ENCODE peak calls at places on chromosome 13, in ten cellular contexts. R is ureter; B is mucosa of gallbladder; Y is stimulated activated CD4-positive, alpha-beta T cell treated with anti-CD3 and anti-CD28 coated beads, Interleukin-4, amount 100 ng/mL, for 24 hours; H is activated CD8-positive, alpha-beta T cell treated with anti-CD3 and anti-CD28 coated beads for 36 hours; M is T-cell; A is astrocyte of the spinal cord; L is NCI-H748 treated with DMSO at 0.1 percent for 48 hours; F is NCI-H69; E is stimulated activated CD8-positive, alpha-beta memory T cell treated with anti-CD3 and anti-CD28 coated beads, Interleukin-7, amount 100 ng/mL, for 4 hours. X is an unnamed sample.

GRCh38 chr13:28161370-28161769 is 23.0 kb downstream of the PAN3 start:
- DNase-seq in R (no peak), B (no peak), Y (no peak), H (no peak), M (no peak), A (no peak), L (no peak), F (no peak), E (no peak), X (peak)

GRCh38 chr13:29850213-29850898 is at the start of gene UBL3:
- DNase-seq in R (peak), B (peak), Y (peak), H (peak), M (peak), A (peak), L (peak), F (peak), E (peak), X (peak)

GRCh38 chr13:75359266-75359665 is 122.7 kb downstream of the TBC1D4 start:
- DNase-seq in R (no peak), B (no peak), Y (no peak), H (no peak), M (no peak), A (peak), L (no peak), F (no peak), E (no peak), X (peak)

GRCh38 chr13:113545931-113546516 is 38.5 kb upstream of the TFDP1 start:
- DNase-seq in R (peak), B (no peak), Y (no peak), H (no peak), M (no peak), A (no peak), L (no peak), F (no peak), E (no peak), X (no peak)

GRCh38 chr13:42057918-42058530 is 9.6 kb downstream of the DGKH start:
- DNase-seq in R (no peak), B (no peak), Y (no peak), H (no peak), M (no peak), A (no peak), L (no peak), F (no peak), E (no peak), X (no peak)

GRCh38 chr13:32837307-32837972 is 178.8 kb upstream of the KL start:
- DNase-seq in R (no peak), B (no peak), Y (no peak), H (no peak), M (no peak), A (no peak), L (no peak), F (peak), E (no peak), X (no peak)

GRCh38 chr13:100534147-100534818 is 54.3 kb downstream of the GGACT start:
- DNase-seq in R (no peak), B (no peak), Y (no peak), H (no peak), M (no peak), A (no peak), L (no peak), F (no peak), E (no peak), X (no peak)

GRCh38 chr13:42047561-42048322 is 706 bp upstream of the DGKH start:
- DNase-seq in R (peak), B (peak), Y (peak), H (peak), M (peak), A (peak), L (peak), F (peak), E (peak), X (peak)

GRCh38 chr13:101773062-101773461 is 320.6 kb downstream of the ITGBL1 start:
- DNase-seq in R (no peak), B (no peak), Y (no peak), H (no peak), M (no peak), A (no peak), L (no peak), F (no peak), E (no peak), X (peak)

GRCh38 chr13:107329991-107330390 is 762.1 kb upstream of the ARGLU1 start:
- DNase-seq in R (no peak), B (no peak), Y (no peak), H (no peak), M (no peak), A (peak), L (peak), F (no peak), E (no peak), X (no peak)

GRCh38 chr13:93304868-93305613 is 78.4 kb downstream of the GPC6 start:
- DNase-seq in R (no peak), B (no peak), Y (no peak), H (no peak), M (no peak), A (no peak), L (no peak), F (peak), E (no peak), X (no peak)

GRCh38 chr13:99425485-99426341 is 75.6 kb upstream of the TM9SF2 start:
- DNase-seq in R (no peak), B (no peak), Y (peak), H (peak), M (peak), A (no peak), L (no peak), F (no peak), E (peak), X (no peak)

GRCh38 chr13:112893570-112894422 is 75.2 kb upstream of the MCF2L start:
- DNase-seq in R (no peak), B (peak), Y (no peak), H (peak), M (peak), A (no peak), L (peak), F (peak), E (no peak), X (peak)

GRCh38 chr13:109938255-109938936 is 152.0 kb upstream of the IRS2 start:
- DNase-seq in R (no peak), B (no peak), Y (no peak), H (no peak), M (no peak), A (peak), L (no peak), F (no peak), E (no peak), X (peak)

GRCh38 chr13:100290165-100290801 is 201.4 kb downstream of the PCCA start:
- DNase-seq in R (no peak), B (no peak), Y (no peak), H (no peak), M (no peak), A (peak), L (no peak), F (no peak), E (no peak), X (no peak)

GRCh38 chr13:103188688-103189326 is 122.6 kb upstream of the SLC10A2 start:
- DNase-seq in R (no peak), B (no peak), Y (no peak), H (no peak), M (no peak), A (peak), L (peak), F (peak), E (no peak), X (peak)

GRCh38 chr13:95298169-95298940 is 2.9 kb downstream of the ABCC4 start:
- DNase-seq in R (no peak), B (no peak), Y (no peak), H (no peak), M (no peak), A (no peak), L (no peak), F (no peak), E (no peak), X (no peak)

GRCh38 chr13:42681394-42681793 is 100.0 kb upstream of the FAM216B start:
- DNase-seq in R (no peak), B (no peak), Y (no peak), H (no peak), M (no peak), A (no peak), L (no peak), F (peak), E (no peak), X (no peak)

X was measured in cardiac fibroblast.